ENCODE peak calls at places on chromosomes 3 and 15, in four cellular contexts. One of them, this sample, is unnamed.

GRCh38 chr15:93001881-93002280 is 87.1 kb downstream of the RGMA start:
- DNase-seq in activated CD4-positive, alpha-beta T cell treated with anti-CD3 and anti-CD28 coated beads for 24 hours: no peak
- DNase-seq in dermis microvascular lymphatic vessel endothelial cell: no peak
- DNase-seq in fibroblast of mammary gland: peak; percentile 23
- DNase-seq in this sample: no peak

GRCh38 chr15:90315276-90315982 is 36.7 kb upstream of the ZNF774 start:
- DNase-seq in dermis microvascular lymphatic vessel endothelial cell: no peak
- DNase-seq in activated CD4-positive, alpha-beta T cell treated with anti-CD3 and anti-CD28 coated beads for 24 hours: no peak
- DNase-seq in fibroblast of mammary gland: peak; percentile 95
- DNase-seq in this sample: no peak

GRCh38 chr15:74193305-74193718 is 9.3 kb downstream of the STRA6 start:
- DNase-seq in activated CD4-positive, alpha-beta T cell treated with anti-CD3 and anti-CD28 coated beads for 24 hours: no peak
- DNase-seq in dermis microvascular lymphatic vessel endothelial cell: no peak
- DNase-seq in fibroblast of mammary gland: peak; percentile 93
- DNase-seq in this sample: no peak

GRCh38 chr3:81352867-81353266 is 408.6 kb downstream of the GBE1 start:
- DNase-seq in fibroblast of mammary gland: peak; percentile 31
- DNase-seq in activated CD4-positive, alpha-beta T cell treated with anti-CD3 and anti-CD28 coated beads for 24 hours: no peak
- DNase-seq in dermis microvascular lymphatic vessel endothelial cell: no peak
- DNase-seq in this sample: peak; percentile 64

GRCh38 chr3:12076666-12077065 is 72.5 kb downstream of the SYN2 start:
- DNase-seq in fibroblast of mammary gland: no peak
- DNase-seq in activated CD4-positive, alpha-beta T cell treated with anti-CD3 and anti-CD28 coated beads for 24 hours: no peak
- DNase-seq in dermis microvascular lymphatic vessel endothelial cell: no peak
- DNase-seq in this sample: no peak

GRCh38 chr15:59587085-59587826 is 24.3 kb upstream of the GCNT3 start:
- DNase-seq in fibroblast of mammary gland: no peak
- DNase-seq in activated CD4-positive, alpha-beta T cell treated with anti-CD3 and anti-CD28 coated beads for 24 hours: no peak
- DNase-seq in dermis microvascular lymphatic vessel endothelial cell: no peak
- DNase-seq in this sample: no peak

GRCh38 chr3:15523660-15524417 is 2.3 kb upstream of the COLQ start:
- DNase-seq in activated CD4-positive, alpha-beta T cell treated with anti-CD3 and anti-CD28 coated beads for 24 hours: no peak
- DNase-seq in fibroblast of mammary gland: no peak
- DNase-seq in dermis microvascular lymphatic vessel endothelial cell: no peak
- DNase-seq in this sample: no peak

GRCh38 chr15:92247649-92248242 is 145.9 kb upstream of the ST8SIA2 start:
- DNase-seq in dermis microvascular lymphatic vessel endothelial cell: no peak
- DNase-seq in activated CD4-positive, alpha-beta T cell treated with anti-CD3 and anti-CD28 coated beads for 24 hours: no peak
- DNase-seq in fibroblast of mammary gland: no peak
- DNase-seq in this sample: no peak

GRCh38 chr3:179071161-179071568 is 444 bp downstream of the ZMAT3 start:
- DNase-seq in activated CD4-positive, alpha-beta T cell treated with anti-CD3 and anti-CD28 coated beads for 24 hours: peak; percentile 28
- DNase-seq in fibroblast of mammary gland: peak; percentile 36
- DNase-seq in dermis microvascular lymphatic vessel endothelial cell: peak; percentile 34
- DNase-seq in this sample: no peak

GRCh38 chr3:150745832-150746231 is 17.1 kb downstream of the SIAH2 start:
- DNase-seq in activated CD4-positive, alpha-beta T cell treated with anti-CD3 and anti-CD28 coated beads for 24 hours: no peak
- DNase-seq in fibroblast of mammary gland: no peak
- DNase-seq in dermis microvascular lymphatic vessel endothelial cell: no peak
- DNase-seq in this sample: no peak

GRCh38 chr15:80183291-80183690 is 30.5 kb downstream of the FAH start:
- DNase-seq in fibroblast of mammary gland: no peak
- DNase-seq in dermis microvascular lymphatic vessel endothelial cell: no peak
- DNase-seq in activated CD4-positive, alpha-beta T cell treated with anti-CD3 and anti-CD28 coated beads for 24 hours: no peak
- DNase-seq in this sample: no peak

GRCh38 chr3:165854696-165855095 is 17.5 kb upstream of the BCHE start:
- DNase-seq in dermis microvascular lymphatic vessel endothelial cell: peak; percentile 6
- DNase-seq in activated CD4-positive, alpha-beta T cell treated with anti-CD3 and anti-CD28 coated beads for 24 hours: no peak
- DNase-seq in fibroblast of mammary gland: peak; percentile 25
- DNase-seq in this sample: peak; percentile 1

GRCh38 chr15:29090617-29091466 is 178.8 kb downstream of the NSMCE3 start:
- DNase-seq in dermis microvascular lymphatic vessel endothelial cell: no peak
- DNase-seq in activated CD4-positive, alpha-beta T cell treated with anti-CD3 and anti-CD28 coated beads for 24 hours: peak; percentile 47
- DNase-seq in fibroblast of mammary gland: peak; percentile 12
- DNase-seq in this sample: no peak

GRCh38 chr3:32843504-32844321 is 25.9 kb downstream of the TRIM71 start:
- DNase-seq in activated CD4-positive, alpha-beta T cell treated with anti-CD3 and anti-CD28 coated beads for 24 hours: no peak
- DNase-seq in dermis microvascular lymphatic vessel endothelial cell: no peak
- DNase-seq in fibroblast of mammary gland: no peak
- DNase-seq in this sample: peak; percentile 20

GRCh38 chr3:143595456-143596077 is 252.7 kb downstream of the SLC9A9 start:
- DNase-seq in dermis microvascular lymphatic vessel endothelial cell: no peak
- DNase-seq in fibroblast of mammary gland: no peak
- DNase-seq in activated CD4-positive, alpha-beta T cell treated with anti-CD3 and anti-CD28 coated beads for 24 hours: no peak
- DNase-seq in this sample: no peak

GRCh38 chr3:32470362-32470761 is 32.3 kb downstream of the CMTM6 start:
- DNase-seq in activated CD4-positive, alpha-beta T cell treated with anti-CD3 and anti-CD28 coated beads for 24 hours: no peak
- DNase-seq in dermis microvascular lymphatic vessel endothelial cell: no peak
- DNase-seq in fibroblast of mammary gland: no peak
- DNase-seq in this sample: no peak

GRCh38 chr3:14162178-14162577 is 16.2 kb downstream of the XPC start:
- DNase-seq in dermis microvascular lymphatic vessel endothelial cell: no peak
- DNase-seq in fibroblast of mammary gland: no peak
- DNase-seq in activated CD4-positive, alpha-beta T cell treated with anti-CD3 and anti-CD28 coated beads for 24 hours: no peak
- DNase-seq in this sample: no peak

GRCh38 chr15:85381850-85382751 is 1.7 kb downstream of the AKAP13 start:
- DNase-seq in activated CD4-positive, alpha-beta T cell treated with anti-CD3 and anti-CD28 coated beads for 24 hours: no peak
- DNase-seq in dermis microvascular lymphatic vessel endothelial cell: no peak
- DNase-seq in fibroblast of mammary gland: peak; percentile 56
- DNase-seq in this sample: no peak

GRCh38 chr15:67796728-67797127 is 28.6 kb upstream of the SKOR1 start:
- DNase-seq in fibroblast of mammary gland: no peak
- DNase-seq in dermis microvascular lymphatic vessel endothelial cell: no peak
- DNase-seq in activated CD4-positive, alpha-beta T cell treated with anti-CD3 and anti-CD28 coated beads for 24 hours: no peak
- DNase-seq in this sample: no peak

GRCh38 chr3:195039180-195039843 is 231.6 kb downstream of the XXYLT1 start:
- DNase-seq in dermis microvascular lymphatic vessel endothelial cell: no peak
- DNase-seq in activated CD4-positive, alpha-beta T cell treated with anti-CD3 and anti-CD28 coated beads for 24 hours: no peak
- DNase-seq in fibroblast of mammary gland: no peak
- DNase-seq in this sample: no peak

This sample was measured in NCI-H1048.